ENCODE peak calls at places on chromosomes 13 and 19, in nine cellular contexts. Y is substantia nigra; C is stimulated activated naive CD4-positive, alpha-beta T cell treated with Interleukin-2 at 50 U/mL for 16 hours; H is activated CD4-positive, CD25-positive, alpha-beta regulatory T cell treated with anti-CD3 and anti-CD28 coated beads, Interleukin-2, amount 50 U/mL, for 72 hours; D is B cell; P is cerebellar cortex; M is SJSA1; G is progenitor cell of endocrine pancreas; A is ovary. F is an unnamed sample.

GRCh38 chr13:44549461-44549860 is 26.7 kb downstream of the TSC22D1 start:
- DNase-seq in D (no peak), P (no peak), M (no peak), H (no peak), Y (no peak), G (no peak), C (no peak), A (no peak), F (no peak)

GRCh38 chr13:32117696-32118095 is 86.1 kb downstream of the FRY start:
- DNase-seq in D (no peak), C (no peak), P (no peak), G (no peak), Y (no peak), A (no peak), H (no peak), M (no peak), F (no peak)

GRCh38 chr19:51460164-51460992 is 2.1 kb upstream of the SIGLEC8 start:
- DNase-seq in C (no peak), H (peak), Y (no peak), D (no peak), M (peak), P (peak), A (no peak), G (no peak), F (no peak)

GRCh38 chr13:25171517-25172302 is at the start of gene AMER2:
- DNase-seq in P (peak), C (no peak), Y (peak), M (no peak), A (no peak), G (peak), H (no peak), D (peak), F (peak)

GRCh38 chr13:70237131-70237530 is 128.9 kb upstream of the KLHL1 start:
- DNase-seq in P (no peak), C (no peak), A (no peak), D (no peak), M (no peak), H (no peak), Y (no peak), G (no peak), F (no peak)

GRCh38 chr19:2618611-2619010 is 83.9 kb downstream of the GNG7 start:
- DNase-seq in M (peak), P (no peak), C (peak), A (no peak), H (peak), G (no peak), D (peak), Y (no peak), F (no peak)

GRCh38 chr13:20869540-20869939 is 33.0 kb downstream of the XPO4 start:
- DNase-seq in A (no peak), P (peak), M (no peak), C (no peak), Y (no peak), D (no peak), G (no peak), H (no peak), F (no peak)

GRCh38 chr13:43830481-43830873 is 43.7 kb upstream of the ENOX1 start:
- DNase-seq in Y (no peak), H (no peak), M (no peak), C (no peak), G (no peak), D (no peak), A (no peak), P (no peak), F (no peak)

GRCh38 chr19:16889429-16889882 is 657 bp downstream of the F2RL3 start:
- DNase-seq in M (no peak), G (no peak), H (no peak), A (no peak), Y (no peak), P (peak), D (no peak), C (no peak), F (no peak)

GRCh38 chr13:79307866-79308298 is 98.2 kb downstream of the RBM26 start:
- DNase-seq in D (no peak), H (no peak), C (no peak), M (peak), P (no peak), A (peak), G (no peak), Y (no peak), F (no peak)

GRCh38 chr19:21022996-21023395 is 2.5 kb downstream of the ZNF430 start:
- DNase-seq in Y (no peak), P (no peak), G (no peak), D (no peak), M (no peak), C (peak), A (no peak), H (no peak), F (no peak)

GRCh38 chr19:52527954-52528326 is 472 bp downstream of the ZNF808 start:
- DNase-seq in C (no peak), G (no peak), M (no peak), P (peak), Y (no peak), A (peak), H (no peak), D (no peak), F (no peak)

GRCh38 chr13:62879071-62879470 is 1463.4 kb upstream of the PCDH20 start:
- DNase-seq in Y (no peak), H (no peak), A (no peak), C (no peak), G (no peak), M (no peak), D (no peak), P (no peak), F (no peak)

GRCh38 chr19:49331616-49332055 is 3.6 kb upstream of the CD37 start:
- DNase-seq in G (no peak), A (no peak), M (no peak), C (peak), P (peak), Y (peak), H (no peak), D (peak), F (no peak)

GRCh38 chr13:41122838-41123237 is 9.8 kb downstream of the KBTBD6 start:
- DNase-seq in G (no peak), H (no peak), P (no peak), D (no peak), M (no peak), A (no peak), C (no peak), Y (no peak), F (no peak)

GRCh38 chr13:28449826-28450773 is 44.8 kb downstream of the FLT1 start:
- DNase-seq in G (no peak), Y (no peak), A (no peak), D (no peak), H (no peak), P (no peak), C (no peak), M (no peak), F (no peak)

GRCh38 chr19:38733493-38734175 is 10.6 kb downstream of the CAPN12 start:
- DNase-seq in P (no peak), M (peak), Y (no peak), A (no peak), H (no peak), D (no peak), C (no peak), G (no peak), F (no peak)

GRCh38 chr19:16429066-16429758 is 42.6 kb downstream of the EPS15L1 start:
- DNase-seq in H (no peak), G (no peak), D (no peak), C (no peak), P (peak), Y (peak), M (no peak), A (no peak), F (no peak)

GRCh38 chr19:50906217-50906616 is 5.0 kb downstream of the KLK4 start:
- DNase-seq in D (peak), G (peak), H (peak), P (peak), M (no peak), Y (no peak), C (peak), A (no peak), F (no peak)

GRCh38 chr13:81539643-81540150 is 1198.8 kb upstream of the SPRY2 start:
- DNase-seq in H (no peak), C (no peak), G (no peak), A (no peak), D (no peak), Y (no peak), P (no peak), M (no peak), F (no peak)

GRCh38 chr13:24865158-24865557 is 101.2 kb downstream of the RNF17 start:
- DNase-seq in M (no peak), D (no peak), A (no peak), C (no peak), G (no peak), Y (no peak), H (no peak), P (peak), F (no peak)

GRCh38 chr13:113216165-113217056 is 7.0 kb downstream of the CUL4A start:
- DNase-seq in G (no peak), M (peak), P (peak), H (no peak), C (no peak), D (no peak), Y (no peak), A (no peak), F (no peak)

GRCh38 chr13:30745917-30746686 is 10.8 kb downstream of the ALOX5AP start:
- DNase-seq in M (no peak), P (no peak), C (no peak), A (no peak), D (no peak), H (no peak), G (no peak), Y (no peak), F (no peak)

GRCh38 chr19:19652482-19653295 is 9.2 kb upstream of the GMIP start:
- DNase-seq in Y (no peak), M (no peak), H (no peak), D (no peak), G (no peak), P (no peak), A (no peak), C (no peak), F (no peak)

GRCh38 chr13:24127116-24127631 is 33.3 kb upstream of the SPATA13 start:
- DNase-seq in H (peak), A (no peak), D (no peak), M (no peak), C (no peak), P (no peak), G (no peak), Y (no peak), F (no peak)

GRCh38 chr13:40290758-40291157 is 375.7 kb downstream of the FOXO1 start:
- DNase-seq in A (no peak), C (no peak), G (no peak), M (no peak), P (no peak), D (no peak), H (no peak), Y (no peak), F (no peak)